ENCODE peak calls at places on chromosomes 7 and 10, in four cellular contexts. U is K562, B is WTC11, V is HepG2. N is an unnamed sample.

GRCh38 chr10:10662720-10663467 is 354.8 kb upstream of the CELF2 start:
- DNase-seq in U (no peak), V (no peak), B (no peak), N (no peak)

GRCh38 chr10:72250666-72251065 is 23.1 kb upstream of the DDIT4 start:
- DNase-seq in V (no peak), B (no peak), U (no peak), N (no peak)

GRCh38 chr7:115825736-115826135 is 204.8 kb downstream of the TFEC start:
- DNase-seq in V (no peak), U (no peak), B (no peak), N (no peak)

GRCh38 chr10:1137499-1138163 is 81.4 kb downstream of the WDR37 start:
- DNase-seq in U (no peak), B (no peak), V (no peak), N (no peak)

GRCh38 chr10:1293636-1294440 is 237.7 kb downstream of the WDR37 start:
- DNase-seq in U (no peak), B (no peak), V (no peak), N (no peak)

GRCh38 chr7:80334908-80335307 is 177.0 kb downstream of the GNAT3 start:
- DNase-seq in U (no peak), B (no peak), V (no peak), N (no peak)

GRCh38 chr7:16063691-16064090 is 357.6 kb downstream of the CRPPA start:
- DNase-seq in U (no peak), B (no peak), V (no peak), N (no peak)

GRCh38 chr10:4849555-4850242 is 23.7 kb downstream of the AKR1E2 start:
- DNase-seq in B (peak; percentile 92), U (peak; percentile 81), V (peak; percentile 87), N (peak; percentile 98)

GRCh38 chr7:5467645-5468044 is 44.0 kb upstream of the TNRC18 start:
- DNase-seq in B (no peak), V (no peak), U (no peak), N (no peak)

GRCh38 chr10:62666264-62666663 is 138.3 kb upstream of the ADO start:
- DNase-seq in U (no peak), B (no peak), V (no peak), N (no peak)

DNA sequence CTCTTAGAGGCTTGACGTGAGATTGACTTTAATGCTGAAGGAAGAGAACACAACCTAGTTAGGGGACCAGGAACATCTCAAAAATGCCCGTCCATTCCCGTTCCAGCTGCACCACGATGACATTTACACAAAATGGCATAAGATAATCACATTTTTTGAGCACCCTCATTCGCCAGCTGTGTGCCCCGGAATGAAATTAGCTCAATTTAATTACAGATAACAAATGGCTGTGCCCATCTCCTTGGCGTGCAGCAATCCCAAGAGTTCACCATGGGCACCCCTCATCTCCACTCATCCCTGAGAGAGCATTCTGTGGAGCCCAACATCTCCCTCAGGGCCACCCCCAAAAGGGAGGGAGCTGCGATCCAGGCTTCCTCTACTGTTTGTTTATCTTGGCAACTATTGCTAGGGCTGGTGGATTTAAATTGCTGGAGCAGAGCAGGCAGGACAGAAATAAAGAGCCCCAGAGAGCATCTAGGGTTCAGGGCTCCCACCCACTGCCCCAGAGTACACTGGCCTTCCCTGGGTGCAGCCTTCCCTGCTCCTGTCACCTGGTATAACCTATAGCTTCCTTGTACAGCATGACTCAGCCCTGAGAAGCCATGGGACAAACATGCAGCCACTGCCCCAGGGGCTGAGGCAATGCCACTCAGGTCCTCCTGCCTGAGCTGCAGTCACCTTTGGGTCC is 263.5 kb downstream of the ZEB1 start:
- DNase-seq in U (no peak), V (no peak), B (no peak), N (peak; percentile 66)
- TF ChIP-seq HMGXB4 in U (no peak), V (no peak), B (no peak), N (no peak)

GRCh38 chr10:108392286-108392685 is 1227.8 kb upstream of the SORCS1 start:
- DNase-seq in U (no peak), B (no peak), V (no peak), N (no peak)

GRCh38 chr10:108388716-108389115 is 1224.2 kb upstream of the SORCS1 start:
- DNase-seq in B (no peak), U (no peak), V (no peak), N (no peak)

DNA sequence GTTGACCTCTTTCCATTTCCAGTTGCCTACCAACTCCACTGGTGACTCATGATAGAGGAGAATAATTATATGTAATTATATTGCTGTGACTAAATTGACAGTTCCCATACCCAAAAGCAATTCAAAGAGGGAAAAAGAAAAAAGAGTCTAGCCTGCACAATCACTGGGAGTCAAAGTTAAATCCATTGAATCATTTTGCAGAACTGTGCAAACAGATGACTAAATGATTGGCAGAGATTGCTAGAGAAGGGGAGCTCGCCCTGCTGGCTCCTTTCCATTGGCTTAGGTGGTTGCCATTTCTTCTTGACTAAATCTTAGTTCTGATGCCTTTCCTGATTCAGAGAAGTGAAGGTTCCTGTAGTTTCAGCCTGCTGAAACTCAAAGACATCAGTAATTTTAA is 1228.6 kb upstream of the SORCS1 start:
- DNase-seq in B (no peak), V (no peak), U (no peak), N (no peak)
- TF ChIP-seq HMGXB4 in B (no peak), V (no peak), U (no peak), N (no peak)

DNA sequence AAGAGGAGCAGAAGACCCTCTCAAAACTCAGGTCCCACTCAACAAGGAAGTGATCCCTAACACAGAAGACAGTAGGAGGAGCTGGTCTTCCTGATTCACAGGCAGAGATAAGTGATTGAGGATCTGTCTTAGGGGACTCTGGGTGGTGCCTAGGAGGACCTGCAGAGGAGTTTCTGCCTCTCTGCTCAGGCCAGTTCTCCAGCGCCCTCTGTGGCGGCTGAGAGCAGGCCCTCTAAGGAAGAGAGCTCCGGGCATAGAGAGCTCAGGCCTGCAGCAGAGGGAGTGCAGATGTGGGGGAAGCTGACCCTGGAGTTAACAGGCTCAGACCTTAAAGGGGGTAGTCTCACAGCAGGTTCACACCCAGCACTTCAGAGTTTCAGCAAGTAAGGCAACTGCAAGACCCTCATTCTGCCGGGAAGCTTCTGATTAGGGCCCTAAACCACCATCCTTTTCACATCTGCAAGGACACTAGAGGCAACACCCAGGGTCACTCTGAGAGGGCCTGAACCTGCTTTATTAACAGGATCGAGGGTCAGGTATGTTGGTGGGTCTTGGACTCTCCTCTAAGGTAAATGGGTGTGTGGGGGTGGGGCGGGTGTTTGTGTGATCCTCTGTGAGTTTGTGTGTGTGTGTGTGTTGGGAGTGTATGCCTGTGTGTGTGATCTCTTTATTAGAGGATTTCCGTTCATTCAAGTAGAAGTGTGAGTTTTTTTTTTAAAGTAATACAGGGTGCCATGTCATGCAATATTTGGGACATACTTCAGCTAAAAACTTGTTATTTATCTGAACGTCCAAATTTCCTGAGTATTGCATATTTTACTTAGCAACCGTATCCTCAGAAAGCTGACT is 57.6 kb upstream of the TARP start:
- DNase-seq in V (no peak), U (peak; percentile 24), B (peak; percentile 83), N (no peak)
- TF ChIP-seq HMGXB4 in V (no peak), U (no peak), B (peak; percentile 49), N (no peak)

GRCh38 chr10:114519756-114520288 is 115.5 kb upstream of the AFAP1L2 start:
- DNase-seq in V (no peak), B (no peak), U (no peak), N (no peak)

GRCh38 chr10:114519306-114519669 is 115.0 kb upstream of the AFAP1L2 start:
- DNase-seq in U (no peak), B (no peak), V (no peak), N (peak; percentile 37)

GRCh38 chr10:114521250-114521649 is 116.9 kb upstream of the AFAP1L2 start:
- DNase-seq in B (no peak), U (no peak), V (no peak), N (no peak)

GRCh38 chr10:114518401-114519305 is 114.4 kb upstream of the AFAP1L2 start:
- DNase-seq in B (no peak), V (peak; percentile 66), U (no peak), N (peak; percentile 65)

GRCh38 chr10:114520453-114520852 is 116.2 kb upstream of the AFAP1L2 start:
- DNase-seq in V (peak; percentile 80), U (no peak), B (no peak), N (peak; percentile 81)
- TF ChIP-seq HMGXB4 in V (no peak), U (no peak), B (no peak), N (no peak)